ENCODE peak calls at places on chromosomes 7 and 10, in nine cellular contexts. One of them, this sample, is unnamed.

GRCh38 chr10:118844731-118845573 is 90.2 kb upstream of the CACUL1 start:
- DNase-seq in BE2C: no peak
- DNase-seq in endothelial cell: no peak
- DNase-seq in endothelial cell of umbilical vein: no peak
- DNase-seq in kidney: no peak
- DNase-seq in HFFc6: no peak
- DNase-seq in mammary epithelial cell: no peak
- DNase-seq in SK-N-SH: no peak
- DNase-seq in type B pancreatic cell: no peak
- DNase-seq in this sample: no peak

GRCh38 chr7:127448566-127448965 is 56.1 kb upstream of the ZNF800 start:
- DNase-seq in mammary epithelial cell: no peak
- DNase-seq in type B pancreatic cell: no peak
- DNase-seq in BE2C: no peak
- DNase-seq in SK-N-SH: no peak
- DNase-seq in endothelial cell of umbilical vein: no peak
- DNase-seq in HFFc6: no peak
- DNase-seq in endothelial cell: no peak
- DNase-seq in kidney: no peak
- DNase-seq in this sample: no peak

GRCh38 chr10:103761075-103761920 is 94.1 kb downstream of the SH3PXD2A start:
- DNase-seq in kidney: no peak
- DNase-seq in mammary epithelial cell: peak
- DNase-seq in BE2C: no peak
- DNase-seq in type B pancreatic cell: no peak
- DNase-seq in endothelial cell: no peak
- DNase-seq in SK-N-SH: no peak
- DNase-seq in HFFc6: no peak
- DNase-seq in endothelial cell of umbilical vein: peak
- DNase-seq in this sample: no peak

GRCh38 chr7:16727736-16728135 is 25.8 kb upstream of the TSPAN13 start:
- DNase-seq in endothelial cell of umbilical vein: no peak
- DNase-seq in mammary epithelial cell: peak
- DNase-seq in kidney: no peak
- DNase-seq in type B pancreatic cell: no peak
- DNase-seq in SK-N-SH: no peak
- DNase-seq in BE2C: no peak
- DNase-seq in endothelial cell: no peak
- DNase-seq in HFFc6: no peak
- DNase-seq in this sample: no peak

GRCh38 chr10:25026463-25026862 is 10.1 kb downstream of the THNSL1 start:
- DNase-seq in endothelial cell of umbilical vein: peak
- DNase-seq in kidney: no peak
- DNase-seq in HFFc6: peak
- DNase-seq in mammary epithelial cell: no peak
- DNase-seq in endothelial cell: no peak
- DNase-seq in SK-N-SH: no peak
- DNase-seq in type B pancreatic cell: no peak
- DNase-seq in BE2C: no peak
- DNase-seq in this sample: no peak

GRCh38 chr10:17533731-17534130 is 79.3 kb upstream of the ST8SIA6 start:
- DNase-seq in type B pancreatic cell: no peak
- DNase-seq in BE2C: no peak
- DNase-seq in mammary epithelial cell: peak
- DNase-seq in SK-N-SH: no peak
- DNase-seq in endothelial cell of umbilical vein: no peak
- DNase-seq in HFFc6: no peak
- DNase-seq in kidney: no peak
- DNase-seq in endothelial cell: no peak
- DNase-seq in this sample: no peak

GRCh38 chr7:76265299-76265698 is 37.2 kb upstream of the HSPB1 start:
- DNase-seq in endothelial cell of umbilical vein: no peak
- DNase-seq in BE2C: no peak
- DNase-seq in HFFc6: no peak
- DNase-seq in kidney: no peak
- DNase-seq in SK-N-SH: no peak
- DNase-seq in endothelial cell: no peak
- DNase-seq in mammary epithelial cell: no peak
- DNase-seq in type B pancreatic cell: no peak
- DNase-seq in this sample: no peak

GRCh38 chr10:121302541-121303180 is 295.6 kb downstream of the FGFR2 start:
- DNase-seq in kidney: no peak
- DNase-seq in BE2C: no peak
- DNase-seq in SK-N-SH: no peak
- DNase-seq in type B pancreatic cell: no peak
- DNase-seq in HFFc6: no peak
- DNase-seq in mammary epithelial cell: peak
- DNase-seq in endothelial cell: no peak
- DNase-seq in endothelial cell of umbilical vein: no peak
- DNase-seq in this sample: no peak

GRCh38 chr10:20897146-20897834 is at the start of gene NEBL:
- DNase-seq in HFFc6: no peak
- DNase-seq in endothelial cell of umbilical vein: no peak
- DNase-seq in mammary epithelial cell: no peak
- DNase-seq in kidney: no peak
- DNase-seq in SK-N-SH: no peak
- DNase-seq in type B pancreatic cell: no peak
- DNase-seq in endothelial cell: no peak
- DNase-seq in BE2C: no peak
- DNase-seq in this sample: no peak

GRCh38 chr10:126421745-126422144 is 33.5 kb upstream of the ADAM12 start:
- DNase-seq in SK-N-SH: no peak
- DNase-seq in mammary epithelial cell: peak
- DNase-seq in HFFc6: peak
- DNase-seq in kidney: no peak
- DNase-seq in endothelial cell: no peak
- DNase-seq in endothelial cell of umbilical vein: no peak
- DNase-seq in BE2C: no peak
- DNase-seq in type B pancreatic cell: no peak
- DNase-seq in this sample: no peak

GRCh38 chr7:29807179-29807841 is 1.0 kb downstream of the WIPF3 start:
- DNase-seq in endothelial cell: peak
- DNase-seq in type B pancreatic cell: no peak
- DNase-seq in mammary epithelial cell: no peak
- DNase-seq in SK-N-SH: peak
- DNase-seq in endothelial cell of umbilical vein: no peak
- DNase-seq in BE2C: no peak
- DNase-seq in HFFc6: no peak
- DNase-seq in kidney: peak
- DNase-seq in this sample: no peak

GRCh38 chr7:46153951-46154787 is 233.1 kb upstream of the IGFBP3 start:
- DNase-seq in endothelial cell of umbilical vein: no peak
- DNase-seq in mammary epithelial cell: peak
- DNase-seq in SK-N-SH: no peak
- DNase-seq in endothelial cell: no peak
- DNase-seq in BE2C: no peak
- DNase-seq in type B pancreatic cell: no peak
- DNase-seq in kidney: no peak
- DNase-seq in HFFc6: no peak
- DNase-seq in this sample: no peak

GRCh38 chr7:105854516-105854915 is 21.9 kb downstream of the ATXN7L1 start:
- DNase-seq in BE2C: no peak
- DNase-seq in endothelial cell: no peak
- DNase-seq in mammary epithelial cell: no peak
- DNase-seq in type B pancreatic cell: no peak
- DNase-seq in endothelial cell of umbilical vein: no peak
- DNase-seq in SK-N-SH: no peak
- DNase-seq in HFFc6: no peak
- DNase-seq in kidney: no peak
- DNase-seq in this sample: no peak

GRCh38 chr7:34675749-34676374 is 17.8 kb downstream of the NPSR1 start:
- DNase-seq in endothelial cell: peak
- DNase-seq in mammary epithelial cell: no peak
- DNase-seq in kidney: no peak
- DNase-seq in endothelial cell of umbilical vein: peak
- DNase-seq in type B pancreatic cell: no peak
- DNase-seq in BE2C: peak
- DNase-seq in SK-N-SH: peak
- DNase-seq in HFFc6: no peak
- DNase-seq in this sample: no peak

GRCh38 chr7:156544919-156545715 is 95.5 kb upstream of the RNF32 start:
- DNase-seq in endothelial cell of umbilical vein: no peak
- DNase-seq in type B pancreatic cell: no peak
- DNase-seq in mammary epithelial cell: no peak
- DNase-seq in HFFc6: no peak
- DNase-seq in SK-N-SH: no peak
- DNase-seq in kidney: no peak
- DNase-seq in BE2C: no peak
- DNase-seq in endothelial cell: no peak
- DNase-seq in this sample: no peak

GRCh38 chr7:30166155-30166840 is 31.5 kb downstream of the MTURN start:
- DNase-seq in BE2C: no peak
- DNase-seq in mammary epithelial cell: peak
- DNase-seq in type B pancreatic cell: no peak
- DNase-seq in SK-N-SH: no peak
- DNase-seq in HFFc6: no peak
- DNase-seq in endothelial cell of umbilical vein: no peak
- DNase-seq in endothelial cell: no peak
- DNase-seq in kidney: no peak
- DNase-seq in this sample: peak

GRCh38 chr10:52226448-52226847 is 87.6 kb upstream of the DKK1 start:
- DNase-seq in BE2C: no peak
- DNase-seq in mammary epithelial cell: peak
- DNase-seq in type B pancreatic cell: no peak
- DNase-seq in endothelial cell of umbilical vein: peak
- DNase-seq in endothelial cell: no peak
- DNase-seq in SK-N-SH: no peak
- DNase-seq in kidney: no peak
- DNase-seq in HFFc6: peak
- DNase-seq in this sample: no peak

GRCh38 chr10:14698487-14699170 is 76.1 kb downstream of the FAM107B start:
- DNase-seq in endothelial cell of umbilical vein: no peak
- DNase-seq in BE2C: peak
- DNase-seq in kidney: no peak
- DNase-seq in SK-N-SH: no peak
- DNase-seq in type B pancreatic cell: no peak
- DNase-seq in mammary epithelial cell: peak
- DNase-seq in endothelial cell: no peak
- DNase-seq in HFFc6: peak
- DNase-seq in this sample: no peak

GRCh38 chr10:93991596-93992284 is 2.0 kb upstream of the PLCE1 start:
- DNase-seq in HFFc6: peak
- DNase-seq in endothelial cell of umbilical vein: peak
- DNase-seq in type B pancreatic cell: no peak
- DNase-seq in endothelial cell: peak
- DNase-seq in SK-N-SH: no peak
- DNase-seq in BE2C: peak
- DNase-seq in kidney: peak
- DNase-seq in mammary epithelial cell: peak
- DNase-seq in this sample: no peak

GRCh38 chr7:44771358-44771757 is 22.7 kb downstream of the ZMIZ2 start:
- DNase-seq in type B pancreatic cell: no peak
- DNase-seq in HFFc6: no peak
- DNase-seq in mammary epithelial cell: no peak
- DNase-seq in BE2C: no peak
- DNase-seq in kidney: no peak
- DNase-seq in endothelial cell of umbilical vein: no peak
- DNase-seq in SK-N-SH: no peak
- DNase-seq in endothelial cell: no peak
- DNase-seq in this sample: no peak

GRCh38 chr10:81026597-81026996 is 488.9 kb downstream of the SH2D4B start:
- DNase-seq in BE2C: no peak
- DNase-seq in endothelial cell of umbilical vein: no peak
- DNase-seq in mammary epithelial cell: no peak
- DNase-seq in kidney: no peak
- DNase-seq in type B pancreatic cell: no peak
- DNase-seq in endothelial cell: no peak
- DNase-seq in SK-N-SH: no peak
- DNase-seq in HFFc6: no peak
- DNase-seq in this sample: no peak
- TF ChIP-seq CTCF in BE2C: no peak
- TF ChIP-seq CTCF in endothelial cell of umbilical vein: no peak
- TF ChIP-seq CTCF in mammary epithelial cell: no peak
- TF ChIP-seq CTCF in kidney: no peak
- TF ChIP-seq CTCF in type B pancreatic cell: no peak
- TF ChIP-seq CTCF in endothelial cell: no peak
- TF ChIP-seq CTCF in SK-N-SH: no peak
- TF ChIP-seq CTCF in HFFc6: no peak
- TF ChIP-seq CTCF in this sample: no peak

GRCh38 chr7:81447351-81447952 is 322.4 kb downstream of the HGF start:
- DNase-seq in type B pancreatic cell: no peak
- DNase-seq in kidney: no peak
- DNase-seq in endothelial cell of umbilical vein: peak
- DNase-seq in HFFc6: peak
- DNase-seq in SK-N-SH: peak
- DNase-seq in mammary epithelial cell: peak
- DNase-seq in endothelial cell: peak
- DNase-seq in BE2C: peak
- DNase-seq in this sample: no peak
- TF ChIP-seq CTCF in type B pancreatic cell: peak
- TF ChIP-seq CTCF in kidney: no peak
- TF ChIP-seq CTCF in endothelial cell of umbilical vein: peak
- TF ChIP-seq CTCF in HFFc6: peak
- TF ChIP-seq CTCF in SK-N-SH: peak
- TF ChIP-seq CTCF in mammary epithelial cell: peak
- TF ChIP-seq CTCF in endothelial cell: peak
- TF ChIP-seq CTCF in BE2C: peak
- TF ChIP-seq CTCF in this sample: peak

GRCh38 chr10:2920166-2920565 is 147.2 kb upstream of the PFKP start:
- DNase-seq in endothelial cell: no peak
- DNase-seq in type B pancreatic cell: no peak
- DNase-seq in endothelial cell of umbilical vein: no peak
- DNase-seq in BE2C: no peak
- DNase-seq in SK-N-SH: no peak
- DNase-seq in kidney: no peak
- DNase-seq in mammary epithelial cell: no peak
- DNase-seq in HFFc6: no peak
- DNase-seq in this sample: no peak
- TF ChIP-seq CTCF in endothelial cell: no peak
- TF ChIP-seq CTCF in type B pancreatic cell: no peak
- TF ChIP-seq CTCF in endothelial cell of umbilical vein: no peak
- TF ChIP-seq CTCF in BE2C: no peak
- TF ChIP-seq CTCF in SK-N-SH: no peak
- TF ChIP-seq CTCF in kidney: no peak
- TF ChIP-seq CTCF in mammary epithelial cell: no peak
- TF ChIP-seq CTCF in HFFc6: no peak
- TF ChIP-seq CTCF in this sample: no peak

DNA sequence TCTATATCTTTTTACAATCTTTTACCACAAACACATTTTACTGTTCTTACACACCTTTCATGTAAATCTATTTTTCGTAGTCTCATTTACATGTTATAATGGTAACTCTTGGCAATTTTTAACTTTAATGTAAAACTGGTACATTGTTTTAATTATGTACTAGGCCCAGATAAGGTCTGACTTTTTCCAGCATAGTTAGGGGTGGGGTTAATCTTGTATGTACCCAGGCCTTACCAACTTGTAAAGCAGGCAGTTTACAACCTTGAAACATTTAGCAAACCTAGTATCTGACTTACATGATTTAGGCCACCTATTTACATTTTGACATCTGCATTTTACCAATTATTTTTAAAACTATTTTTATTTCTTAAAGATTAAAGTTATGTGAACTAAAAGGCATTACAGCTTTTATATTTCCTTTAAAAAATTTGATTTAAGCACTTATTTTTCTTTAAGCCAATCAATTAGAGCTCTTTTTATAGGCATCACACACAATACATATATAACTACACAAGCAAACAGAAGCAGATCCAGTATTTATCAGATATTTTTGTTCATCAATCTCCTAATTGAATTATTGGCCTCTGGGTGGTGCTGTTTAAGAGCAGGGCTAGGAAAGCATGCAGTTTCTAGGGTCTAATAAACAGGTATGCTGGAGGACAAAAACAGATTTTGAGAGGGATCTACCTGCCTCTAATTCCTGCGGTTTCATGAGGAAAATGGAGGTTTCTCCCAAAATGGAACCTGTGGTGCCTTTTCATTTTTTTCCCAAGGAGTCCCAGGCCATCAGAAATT is 19.7 kb upstream of the CROT start:
- DNase-seq in SK-N-SH: no peak
- DNase-seq in endothelial cell of umbilical vein: no peak
- DNase-seq in type B pancreatic cell: no peak
- DNase-seq in endothelial cell: no peak
- DNase-seq in BE2C: no peak
- DNase-seq in HFFc6: no peak
- DNase-seq in kidney: no peak
- DNase-seq in mammary epithelial cell: no peak
- DNase-seq in this sample: no peak
- TF ChIP-seq CTCF in SK-N-SH: peak
- TF ChIP-seq CTCF in endothelial cell of umbilical vein: no peak
- TF ChIP-seq CTCF in type B pancreatic cell: no peak
- TF ChIP-seq CTCF in endothelial cell: no peak
- TF ChIP-seq CTCF in BE2C: no peak
- TF ChIP-seq CTCF in HFFc6: peak
- TF ChIP-seq CTCF in kidney: no peak
- TF ChIP-seq CTCF in mammary epithelial cell: peak
- TF ChIP-seq CTCF in this sample: no peak

This sample was measured in lower lobe of right lung.